ENCODE peak calls at places on chromosome 16, in seven cellular contexts. K, M, O, I, X, T and E are unnamed samples.

GRCh38 chr16:89920723-89921122 is 2.1 kb downstream of the MC1R start:
- DNase-seq in K (peak; percentile 32), M (no peak), O (no peak), I (no peak), X (no peak), T (no peak), E (no peak)

GRCh38 chr16:29154100-29154499 is 169.2 kb downstream of the LAT start:
- DNase-seq in K (no peak), M (no peak), O (no peak), I (no peak), X (no peak), T (no peak), E (no peak)

GRCh38 chr16:47731252-47731651 is 270.1 kb downstream of the PHKB start:
- DNase-seq in K (no peak), M (peak; percentile 95), O (no peak), I (no peak), X (no peak), T (no peak), E (no peak)

GRCh38 chr16:2705351-2705750 is 14.7 kb downstream of the PRSS27 start:
- DNase-seq in K (no peak), M (no peak), O (no peak), I (no peak), X (no peak), T (no peak), E (no peak)

GRCh38 chr16:52557236-52557635 is 10.3 kb upstream of the TOX3 start:
- DNase-seq in K (no peak), M (no peak), O (no peak), I (no peak), X (no peak), T (no peak), E (no peak)

GRCh38 chr16:27424772-27425498 is 23.0 kb downstream of the IL21R start:
- DNase-seq in K (peak; percentile 16), M (no peak), O (no peak), I (no peak), X (no peak), T (no peak), E (no peak)

GRCh38 chr16:14549789-14550153 is 80.3 kb downstream of the PARN start:
- DNase-seq in K (no peak), M (no peak), O (no peak), I (no peak), X (no peak), T (no peak), E (no peak)

GRCh38 chr16:89033796-89034572 is 57.0 kb upstream of the CBFA2T3 start:
- DNase-seq in K (no peak), M (no peak), O (no peak), I (no peak), X (no peak), T (no peak), E (no peak)

GRCh38 chr16:24075929-24076716 is 180.0 kb upstream of the CACNG3 start:
- DNase-seq in K (peak; percentile 41), M (no peak), O (no peak), I (peak; percentile 22), X (no peak), T (no peak), E (no peak)

GRCh38 chr16:29710227-29711219 is 31.5 kb downstream of the QPRT start:
- DNase-seq in K (peak; percentile 40), M (peak; percentile 71), O (peak; percentile 64), I (peak; percentile 82), X (no peak), T (no peak), E (peak; percentile 60)

GRCh38 chr16:72895951-72896350 is 152.0 kb downstream of the ZFHX3 start:
- DNase-seq in K (no peak), M (no peak), O (no peak), I (no peak), X (no peak), T (no peak), E (no peak)

GRCh38 chr16:11360581-11360980 is 15.3 kb downstream of the RMI2 start:
- DNase-seq in K (no peak), M (no peak), O (no peak), I (no peak), X (no peak), T (no peak), E (no peak)

GRCh38 chr16:22001591-22001990 is 675 bp upstream of the PDZD9 start:
- DNase-seq in K (no peak), M (peak; percentile 59), O (no peak), I (no peak), X (no peak), T (no peak), E (no peak)

GRCh38 chr16:48963901-48964615 is 317.6 kb downstream of the CBLN1 start:
- DNase-seq in K (no peak), M (peak; percentile 95), O (no peak), I (no peak), X (no peak), T (no peak), E (no peak)

GRCh38 chr16:14003119-14003570 is 68.0 kb upstream of the MRTFB start:
- DNase-seq in K (peak; percentile 80), M (peak; percentile 50), O (no peak), I (peak; percentile 83), X (no peak), T (no peak), E (peak; percentile 26)

GRCh38 chr16:86566966-86567700 is 504 bp downstream of the FOXC2 start:
- DNase-seq in K (peak; percentile 67), M (peak; percentile 45), O (no peak), I (peak; percentile 61), X (no peak), T (no peak), E (no peak)

GRCh38 chr16:28904363-28904762 is 20.7 kb downstream of the RABEP2 start:
- DNase-seq in K (no peak), M (no peak), O (no peak), I (no peak), X (no peak), T (no peak), E (no peak)

GRCh38 chr16:49464877-49465504 is 91.4 kb downstream of the C16orf78 start:
- DNase-seq in K (peak; percentile 73), M (no peak), O (no peak), I (peak; percentile 75), X (no peak), T (no peak), E (no peak)

GRCh38 chr16:86740817-86741799 is 162.8 kb downstream of the FOXL1 start:
- DNase-seq in K (peak; percentile 54), M (peak; percentile 80), O (no peak), I (peak; percentile 47), X (no peak), T (no peak), E (no peak)

GRCh38 chr16:81521141-81521626 is 76.6 kb downstream of the CMIP start:
- DNase-seq in K (no peak), M (no peak), O (peak; percentile 86), I (no peak), X (peak; percentile 73), T (peak; percentile 68), E (peak; percentile 40)